ENCODE peak calls at places on chromosomes 2 and 18, in five cellular contexts. One of them, this sample, is unnamed.

GRCh38 chr2:239685556-239685955 is 284.7 kb upstream of the HDAC4 start:
- DNase-seq in GM13977: no peak
- DNase-seq in cardiac muscle cell: no peak
- DNase-seq in CD4-positive, alpha-beta T cell: no peak
- DNase-seq in H9: no peak
- DNase-seq in this sample: no peak

GRCh38 chr2:15930589-15931513 is 9.5 kb upstream of the MYCN start:
- DNase-seq in CD4-positive, alpha-beta T cell: no peak
- DNase-seq in H9: no peak
- DNase-seq in cardiac muscle cell: no peak
- DNase-seq in GM13977: no peak
- DNase-seq in this sample: no peak

GRCh38 chr2:29293830-29294438 is 178.7 kb downstream of the CLIP4 start:
- DNase-seq in GM13977: peak
- DNase-seq in CD4-positive, alpha-beta T cell: no peak
- DNase-seq in H9: peak
- DNase-seq in cardiac muscle cell: peak
- DNase-seq in this sample: peak

GRCh38 chr2:207813221-207813916 is 43.7 kb upstream of the FZD5 start:
- DNase-seq in H9: peak
- DNase-seq in CD4-positive, alpha-beta T cell: no peak
- DNase-seq in cardiac muscle cell: no peak
- DNase-seq in GM13977: no peak
- DNase-seq in this sample: no peak

GRCh38 chr18:48949606-48950535 is 894 bp downstream of the SMAD7 start:
- DNase-seq in CD4-positive, alpha-beta T cell: no peak
- DNase-seq in GM13977: peak
- DNase-seq in H9: peak
- DNase-seq in cardiac muscle cell: peak
- DNase-seq in this sample: peak

GRCh38 chr2:134421556-134422328 is 167.9 kb downstream of the MGAT5 start:
- DNase-seq in CD4-positive, alpha-beta T cell: no peak
- DNase-seq in GM13977: no peak
- DNase-seq in H9: no peak
- DNase-seq in cardiac muscle cell: no peak
- DNase-seq in this sample: no peak

GRCh38 chr2:233990261-233990798 is 60.2 kb upstream of the SPP2 start:
- DNase-seq in cardiac muscle cell: no peak
- DNase-seq in H9: no peak
- DNase-seq in GM13977: no peak
- DNase-seq in CD4-positive, alpha-beta T cell: peak
- DNase-seq in this sample: peak

GRCh38 chr2:128442891-128443302 is 124.2 kb upstream of the HS6ST1 start:
- DNase-seq in GM13977: no peak
- DNase-seq in H9: peak
- DNase-seq in CD4-positive, alpha-beta T cell: no peak
- DNase-seq in cardiac muscle cell: peak
- DNase-seq in this sample: no peak

GRCh38 chr18:70256184-70256583 is 32.7 kb upstream of the SOCS6 start:
- DNase-seq in H9: no peak
- DNase-seq in GM13977: no peak
- DNase-seq in cardiac muscle cell: no peak
- DNase-seq in CD4-positive, alpha-beta T cell: no peak
- DNase-seq in this sample: no peak
- TF ChIP-seq CTCF in H9: no peak
- TF ChIP-seq CTCF in GM13977: no peak
- TF ChIP-seq CTCF in cardiac muscle cell: no peak
- TF ChIP-seq CTCF in CD4-positive, alpha-beta T cell: no peak
- TF ChIP-seq CTCF in this sample: no peak

GRCh38 chr2:86105252-86105968 is at the start of gene POLR1A:
- DNase-seq in GM13977: peak
- DNase-seq in CD4-positive, alpha-beta T cell: peak
- DNase-seq in H9: peak
- DNase-seq in cardiac muscle cell: peak
- DNase-seq in this sample: peak
- TF ChIP-seq CTCF in GM13977: no peak
- TF ChIP-seq CTCF in CD4-positive, alpha-beta T cell: no peak
- TF ChIP-seq CTCF in H9: peak
- TF ChIP-seq CTCF in cardiac muscle cell: peak
- TF ChIP-seq CTCF in this sample: no peak

DNA sequence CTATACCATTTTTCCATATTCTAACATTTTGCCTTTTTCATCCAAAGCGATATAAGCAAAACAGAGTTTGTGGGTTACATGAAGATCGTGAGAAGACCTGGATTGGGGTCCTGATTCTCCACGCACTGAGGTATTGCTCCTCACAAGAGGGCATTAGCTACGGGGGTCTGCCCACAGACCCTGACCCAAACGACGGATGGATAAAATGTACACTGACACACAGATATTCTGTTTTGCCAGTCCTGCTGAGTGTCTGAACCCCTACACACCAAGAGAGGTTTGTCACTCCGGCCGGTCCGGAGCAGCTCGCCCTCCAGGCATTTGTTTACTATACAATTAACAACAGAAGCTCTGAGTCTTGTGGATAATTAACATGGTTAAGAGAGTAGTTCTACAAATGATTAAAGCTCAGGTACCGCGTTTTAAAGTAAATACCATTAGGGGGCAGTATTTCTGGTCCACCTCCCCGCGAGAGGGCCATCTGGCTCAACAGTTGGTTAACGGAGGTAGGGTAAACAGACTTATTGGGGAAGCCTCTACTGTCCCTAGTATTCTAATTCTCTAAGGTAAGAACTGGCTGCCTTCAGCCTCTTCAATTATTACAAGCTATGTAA is 28.4 kb downstream of the SCYGR8 start:
- DNase-seq in cardiac muscle cell: no peak
- DNase-seq in H9: peak
- DNase-seq in CD4-positive, alpha-beta T cell: no peak
- DNase-seq in GM13977: peak
- DNase-seq in this sample: peak
- TF ChIP-seq CTCF in cardiac muscle cell: no peak
- TF ChIP-seq CTCF in H9: peak
- TF ChIP-seq CTCF in CD4-positive, alpha-beta T cell: no peak
- TF ChIP-seq CTCF in GM13977: peak
- TF ChIP-seq CTCF in this sample: peak

GRCh38 chr2:97870396-97870843 is 125.3 kb downstream of the TMEM131 start:
- DNase-seq in H9: no peak
- DNase-seq in cardiac muscle cell: peak
- DNase-seq in GM13977: peak
- DNase-seq in CD4-positive, alpha-beta T cell: no peak
- DNase-seq in this sample: peak
- TF ChIP-seq CTCF in H9: no peak
- TF ChIP-seq CTCF in cardiac muscle cell: no peak
- TF ChIP-seq CTCF in GM13977: no peak
- TF ChIP-seq CTCF in CD4-positive, alpha-beta T cell: no peak
- TF ChIP-seq CTCF in this sample: no peak